ENCODE peak calls at places on chromosomes 4 and X, in five cellular contexts. One of them, this sample, is unnamed.

GRCh38 chrX:14476169-14476568 is 53.2 kb upstream of the GLRA2 start:
- DNase-seq in neuronal stem cell: no peak
- DNase-seq in uterus: no peak
- DNase-seq in MM.1S: no peak
- DNase-seq in PC-9: no peak
- DNase-seq in this sample: no peak

GRCh38 chrX:76920621-76921020 is 493.1 kb downstream of the MAGEE1 start:
- DNase-seq in PC-9: no peak
- DNase-seq in MM.1S: no peak
- DNase-seq in neuronal stem cell: no peak
- DNase-seq in uterus: no peak
- DNase-seq in this sample: no peak

GRCh38 chrX:12955882-12956703 is 18.8 kb upstream of the TMSB4X start:
- DNase-seq in MM.1S: peak; percentile 66
- DNase-seq in neuronal stem cell: no peak
- DNase-seq in uterus: peak; percentile 56
- DNase-seq in PC-9: peak; percentile 37
- DNase-seq in this sample: peak; percentile 18

GRCh38 chr4:74045247-74045646 is 6.8 kb upstream of the CXCL3 start:
- DNase-seq in neuronal stem cell: no peak
- DNase-seq in PC-9: no peak
- DNase-seq in MM.1S: no peak
- DNase-seq in uterus: no peak
- DNase-seq in this sample: no peak

GRCh38 chr4:162682651-162683050 is 484.0 kb downstream of the NAF1 start:
- DNase-seq in MM.1S: no peak
- DNase-seq in PC-9: no peak
- DNase-seq in uterus: no peak
- DNase-seq in neuronal stem cell: no peak
- DNase-seq in this sample: peak; percentile 45

GRCh38 chr4:56653461-56654237 is 27.4 kb downstream of the HOPX start:
- DNase-seq in uterus: no peak
- DNase-seq in MM.1S: no peak
- DNase-seq in neuronal stem cell: no peak
- DNase-seq in PC-9: no peak
- DNase-seq in this sample: no peak

GRCh38 chrX:50780144-50780543 is 33.9 kb downstream of the SHROOM4 start:
- DNase-seq in PC-9: no peak
- DNase-seq in MM.1S: no peak
- DNase-seq in neuronal stem cell: no peak
- DNase-seq in uterus: no peak
- DNase-seq in this sample: no peak

GRCh38 chrX:18354369-18355329 is at the start of gene SCML2:
- DNase-seq in uterus: peak; percentile 43
- DNase-seq in MM.1S: peak; percentile 42
- DNase-seq in PC-9: peak; percentile 33
- DNase-seq in neuronal stem cell: peak; percentile 36
- DNase-seq in this sample: no peak

GRCh38 chrX:31658360-31658759 is 586.5 kb upstream of the FTHL17 start:
- DNase-seq in neuronal stem cell: no peak
- DNase-seq in PC-9: no peak
- DNase-seq in MM.1S: peak; percentile 37
- DNase-seq in uterus: no peak
- DNase-seq in this sample: no peak

GRCh38 chr4:113636438-113636818 is 125.1 kb downstream of the CAMK2D start:
- DNase-seq in MM.1S: no peak
- DNase-seq in PC-9: no peak
- DNase-seq in neuronal stem cell: no peak
- DNase-seq in uterus: no peak
- DNase-seq in this sample: no peak

GRCh38 chr4:96035727-96036126 is 195.8 kb downstream of the PDHA2 start:
- DNase-seq in neuronal stem cell: no peak
- DNase-seq in uterus: no peak
- DNase-seq in MM.1S: peak; percentile 27
- DNase-seq in PC-9: no peak
- DNase-seq in this sample: no peak

GRCh38 chr4:182745268-182745667 is 171.9 kb downstream of the DCTD start:
- DNase-seq in MM.1S: no peak
- DNase-seq in uterus: no peak
- DNase-seq in neuronal stem cell: no peak
- DNase-seq in PC-9: no peak
- DNase-seq in this sample: peak; percentile 71

GRCh38 chr4:131441004-131441688 is 1707.9 kb upstream of the PCDH10 start:
- DNase-seq in uterus: no peak
- DNase-seq in PC-9: no peak
- DNase-seq in neuronal stem cell: no peak
- DNase-seq in MM.1S: no peak
- DNase-seq in this sample: no peak

GRCh38 chrX:149570668-149571067 is 16.6 kb downstream of the MAGEA9B start:
- DNase-seq in MM.1S: no peak
- DNase-seq in neuronal stem cell: no peak
- DNase-seq in uterus: no peak
- DNase-seq in PC-9: peak; percentile 14
- DNase-seq in this sample: peak; percentile 42

GRCh38 chr4:107665001-107665400 is 55.0 kb downstream of the PAPSS1 start:
- DNase-seq in PC-9: no peak
- DNase-seq in neuronal stem cell: no peak
- DNase-seq in uterus: no peak
- DNase-seq in MM.1S: no peak
- DNase-seq in this sample: no peak

GRCh38 chrX:40291553-40291952 is 193.8 kb upstream of the BCOR start:
- DNase-seq in MM.1S: no peak
- DNase-seq in PC-9: no peak
- DNase-seq in uterus: no peak
- DNase-seq in neuronal stem cell: no peak
- DNase-seq in this sample: no peak

GRCh38 chr4:21864686-21865085 is 83.9 kb downstream of the KCNIP4 start:
- DNase-seq in MM.1S: no peak
- DNase-seq in neuronal stem cell: no peak
- DNase-seq in PC-9: no peak
- DNase-seq in uterus: no peak
- DNase-seq in this sample: no peak

GRCh38 chr4:186839122-186840037 is 115.7 kb upstream of the FAT1 start:
- DNase-seq in PC-9: peak; percentile 36
- DNase-seq in MM.1S: peak; percentile 53
- DNase-seq in uterus: peak; percentile 51
- DNase-seq in neuronal stem cell: no peak
- DNase-seq in this sample: peak; percentile 56

GRCh38 chr4:11338990-11339782 is 89.5 kb downstream of the HS3ST1 start:
- DNase-seq in MM.1S: no peak
- DNase-seq in PC-9: no peak
- DNase-seq in uterus: no peak
- DNase-seq in neuronal stem cell: no peak
- DNase-seq in this sample: no peak

GRCh38 chr4:2280531-2281300 is 18.8 kb upstream of the MXD4 start:
- DNase-seq in PC-9: no peak
- DNase-seq in neuronal stem cell: no peak
- DNase-seq in uterus: no peak
- DNase-seq in MM.1S: no peak
- DNase-seq in this sample: no peak

GRCh38 chr4:54709281-54709854 is 51.6 kb downstream of the KIT start:
- DNase-seq in MM.1S: no peak
- DNase-seq in PC-9: no peak
- DNase-seq in uterus: no peak
- DNase-seq in neuronal stem cell: no peak
- DNase-seq in this sample: no peak

GRCh38 chrX:39261446-39262147 is 460.3 kb downstream of the MID1IP1 start:
- DNase-seq in uterus: no peak
- DNase-seq in PC-9: no peak
- DNase-seq in MM.1S: peak; percentile 43
- DNase-seq in neuronal stem cell: peak; percentile 4
- DNase-seq in this sample: peak; percentile 62

GRCh38 chr4:52299120-52299519 is 248.0 kb downstream of the SPATA18 start:
- DNase-seq in uterus: no peak
- DNase-seq in PC-9: no peak
- DNase-seq in neuronal stem cell: no peak
- DNase-seq in MM.1S: no peak
- DNase-seq in this sample: no peak

GRCh38 chrX:122269243-122269781 is 914.8 kb upstream of the GRIA3 start:
- DNase-seq in uterus: no peak
- DNase-seq in PC-9: no peak
- DNase-seq in neuronal stem cell: no peak
- DNase-seq in MM.1S: no peak
- DNase-seq in this sample: peak; percentile 68

GRCh38 chr4:176838611-176839411 is 46.1 kb upstream of the VEGFC start:
- DNase-seq in MM.1S: no peak
- DNase-seq in neuronal stem cell: no peak
- DNase-seq in PC-9: no peak
- DNase-seq in uterus: no peak
- DNase-seq in this sample: no peak

GRCh38 chrX:140346711-140347110 is 158.2 kb downstream of the SOX3 start:
- DNase-seq in uterus: no peak
- DNase-seq in PC-9: no peak
- DNase-seq in neuronal stem cell: no peak
- DNase-seq in MM.1S: no peak
- DNase-seq in this sample: no peak

GRCh38 chr4:169311643-169312365 is 41.0 kb upstream of the SH3RF1 start:
- DNase-seq in PC-9: no peak
- DNase-seq in MM.1S: peak; percentile 20
- DNase-seq in neuronal stem cell: peak; percentile 17
- DNase-seq in uterus: no peak
- DNase-seq in this sample: peak; percentile 86

GRCh38 chr4:158861281-158861680 is 92.5 kb downstream of the FNIP2 start:
- DNase-seq in PC-9: no peak
- DNase-seq in uterus: no peak
- DNase-seq in MM.1S: no peak
- DNase-seq in neuronal stem cell: no peak
- DNase-seq in this sample: no peak

GRCh38 chr4:35300996-35301774 is 943.1 kb downstream of the ARAP2 start:
- DNase-seq in neuronal stem cell: peak; percentile 71
- DNase-seq in uterus: no peak
- DNase-seq in PC-9: no peak
- DNase-seq in MM.1S: no peak
- DNase-seq in this sample: no peak

GRCh38 chr4:88859191-88859812 is 161.7 kb upstream of the NAP1L5 start:
- DNase-seq in MM.1S: peak; percentile 9
- DNase-seq in PC-9: no peak
- DNase-seq in neuronal stem cell: no peak
- DNase-seq in uterus: no peak
- DNase-seq in this sample: no peak

GRCh38 chrX:65196758-65197371 is 220.6 kb upstream of the ZC4H2 start:
- DNase-seq in neuronal stem cell: peak; percentile 44
- DNase-seq in PC-9: no peak
- DNase-seq in uterus: no peak
- DNase-seq in MM.1S: no peak
- DNase-seq in this sample: peak; percentile 61
- H3K4me3 ChIP-seq in neuronal stem cell: no peak overlapping the region
- H3K4me3 ChIP-seq in PC-9: no peak overlapping the region
- H3K4me3 ChIP-seq in uterus: no peak overlapping the region
- H3K4me3 ChIP-seq in MM.1S: no peak overlapping the region
- H3K4me3 ChIP-seq in this sample: no peak overlapping the region

GRCh38 chr4:77671051-77671450 is 65.4 kb downstream of the CXCL13 start:
- DNase-seq in MM.1S: no peak
- DNase-seq in neuronal stem cell: no peak
- DNase-seq in PC-9: no peak
- DNase-seq in uterus: no peak
- DNase-seq in this sample: no peak
- H3K4me3 ChIP-seq in MM.1S: no peak overlapping the region
- H3K4me3 ChIP-seq in neuronal stem cell: no peak overlapping the region
- H3K4me3 ChIP-seq in PC-9: no peak overlapping the region
- H3K4me3 ChIP-seq in uterus: no peak overlapping the region
- H3K4me3 ChIP-seq in this sample: no peak overlapping the region

DNA sequence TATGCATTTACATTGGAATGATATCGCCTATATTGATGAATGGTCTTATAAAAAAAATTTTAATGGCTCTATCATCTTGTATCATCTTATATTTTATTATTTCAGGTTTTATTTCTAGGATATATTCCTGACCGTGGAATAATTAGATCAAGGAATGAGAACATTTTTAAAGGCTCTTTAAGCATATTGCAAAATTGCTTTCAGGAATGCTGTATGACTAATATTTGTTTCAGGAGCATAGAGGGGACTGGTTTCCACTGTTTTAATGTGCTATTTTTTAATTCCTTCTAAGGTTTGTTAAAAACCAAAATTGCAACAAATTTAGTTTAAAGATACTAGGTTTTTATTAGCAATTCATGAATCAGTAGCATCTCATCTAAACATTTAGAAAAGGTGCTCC is 120.2 kb downstream of the BMPR1B start:
- DNase-seq in PC-9: no peak
- DNase-seq in neuronal stem cell: no peak
- DNase-seq in MM.1S: no peak
- DNase-seq in uterus: no peak
- DNase-seq in this sample: peak; percentile 60
- H3K4me3 ChIP-seq in PC-9: no peak overlapping the region
- H3K4me3 ChIP-seq in neuronal stem cell: no peak overlapping the region
- H3K4me3 ChIP-seq in MM.1S: no peak overlapping the region
- H3K4me3 ChIP-seq in uterus: no peak overlapping the region
- H3K4me3 ChIP-seq in this sample: no peak overlapping the region

GRCh38 chr4:122707503-122707902 is 25.0 kb upstream of the BBS12 start:
- DNase-seq in MM.1S: no peak
- DNase-seq in neuronal stem cell: no peak
- DNase-seq in uterus: no peak
- DNase-seq in PC-9: no peak
- DNase-seq in this sample: no peak

GRCh38 chr4:122712782-122713181 is 19.7 kb upstream of the BBS12 start:
- DNase-seq in neuronal stem cell: no peak
- DNase-seq in PC-9: no peak
- DNase-seq in uterus: no peak
- DNase-seq in MM.1S: no peak
- DNase-seq in this sample: no peak

GRCh38 chr4:122709236-122709635 is 23.3 kb upstream of the BBS12 start:
- DNase-seq in PC-9: no peak
- DNase-seq in MM.1S: no peak
- DNase-seq in uterus: no peak
- DNase-seq in neuronal stem cell: no peak
- DNase-seq in this sample: no peak

GRCh38 chr4:122711893-122712292 is 20.6 kb upstream of the BBS12 start:
- DNase-seq in neuronal stem cell: no peak
- DNase-seq in MM.1S: no peak
- DNase-seq in uterus: no peak
- DNase-seq in PC-9: no peak
- DNase-seq in this sample: no peak

DNA sequence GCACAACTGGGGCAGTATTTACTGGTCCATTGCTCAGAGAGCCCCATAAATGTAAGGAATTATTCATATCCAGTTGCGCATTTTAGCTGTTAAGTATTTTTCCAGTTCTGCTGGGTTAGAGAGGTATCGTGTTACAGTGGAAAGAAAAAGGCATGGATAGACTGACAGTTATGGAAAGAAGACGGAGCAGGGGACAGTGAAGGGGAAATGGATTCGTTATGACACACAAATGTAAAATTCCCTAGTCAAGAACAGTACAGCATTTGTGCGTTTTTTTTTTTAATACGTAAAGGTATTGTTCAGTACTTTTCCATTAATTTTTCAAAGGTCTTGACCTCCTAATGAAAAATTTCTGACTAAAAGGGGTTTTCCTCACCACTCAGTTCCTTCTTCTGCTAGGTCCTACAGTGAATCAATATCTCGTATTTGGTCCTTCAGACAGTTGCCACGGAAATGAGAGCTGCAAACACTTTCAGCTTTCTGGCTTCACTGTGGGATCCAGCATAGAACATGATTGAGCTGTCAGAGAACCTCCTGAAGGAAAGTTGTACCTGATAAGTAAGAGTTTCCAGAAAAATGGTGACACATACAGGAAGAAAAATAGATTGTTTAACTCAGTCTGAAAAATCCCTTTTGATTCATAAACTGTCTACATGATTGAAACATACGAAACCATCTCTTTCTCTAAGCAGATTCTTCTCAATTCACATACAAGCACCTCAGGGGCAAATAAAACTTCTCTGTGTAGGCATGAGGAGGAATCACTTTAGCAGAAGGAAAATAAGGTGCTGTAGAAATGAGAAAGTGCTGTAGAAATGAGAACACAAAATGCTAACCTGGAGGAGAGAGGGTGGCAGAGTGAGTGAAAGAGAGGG is 21.8 kb upstream of the BBS12 start:
- DNase-seq in uterus: no peak
- DNase-seq in MM.1S: no peak
- DNase-seq in neuronal stem cell: no peak
- DNase-seq in PC-9: no peak
- DNase-seq in this sample: no peak
- H3K4me3 ChIP-seq in uterus: no peak overlapping the region
- H3K4me3 ChIP-seq in MM.1S: no peak overlapping the region
- H3K4me3 ChIP-seq in neuronal stem cell: no peak overlapping the region
- H3K4me3 ChIP-seq in PC-9: no peak overlapping the region
- H3K4me3 ChIP-seq in this sample: no peak overlapping the region

This sample was measured in trophoblast cell.